ENCODE peak calls at places on chromosomes 4 and X, in seven cellular contexts. P, W, C, E, Y, D and K are unnamed samples.

GRCh38 chrX:94831364-94831763 is 1157.4 kb downstream of the FAM133A start:
- DNase-seq in P (peak; percentile 0), W (peak; percentile 29), C (no peak), E (no peak), Y (no peak), D (no peak), K (peak; percentile 0)

GRCh38 chr4:182141046-182141445 is 102.2 kb upstream of the TENM3 start:
- DNase-seq in P (no peak), W (no peak), C (no peak), E (no peak), Y (no peak), D (no peak), K (no peak)

GRCh38 chrX:53682885-53683555 is 3.5 kb downstream of the HUWE1 start:
- DNase-seq in P (peak; percentile 50), W (peak; percentile 71), C (peak; percentile 25), E (no peak), Y (no peak), D (no peak), K (peak; percentile 75)

GRCh38 chrX:120664081-120664480 is 34.2 kb upstream of the C1GALT1C1 start:
- DNase-seq in P (peak; percentile 13), W (peak; percentile 23), C (no peak), E (no peak), Y (no peak), D (no peak), K (peak; percentile 43)

GRCh38 chr4:146585761-146586333 is 52.8 kb upstream of the POU4F2 start:
- DNase-seq in P (peak; percentile 46), W (peak; percentile 35), C (no peak), E (no peak), Y (no peak), D (no peak), K (no peak)

GRCh38 chr4:8403981-8404380 is 36.5 kb downstream of the ACOX3 start:
- DNase-seq in P (no peak), W (no peak), C (no peak), E (no peak), Y (no peak), D (no peak), K (no peak)

GRCh38 chr4:151468715-151469696 is 60.0 kb downstream of the FHIP1A start:
- DNase-seq in P (no peak), W (no peak), C (no peak), E (no peak), Y (peak; percentile 4), D (no peak), K (no peak)

GRCh38 chr4:138859249-138859648 is 156.3 kb upstream of the NOCT start:
- DNase-seq in P (no peak), W (no peak), C (no peak), E (no peak), Y (no peak), D (peak; percentile 45), K (no peak)

GRCh38 chrX:12975999-12976558 is 1.2 kb downstream of the TMSB4X start:
- DNase-seq in P (peak; percentile 36), W (peak; percentile 84), C (no peak), E (no peak), Y (no peak), D (peak; percentile 40), K (peak; percentile 58)

GRCh38 chr4:98557497-98557896 is 100.9 kb downstream of the TSPAN5 start:
- DNase-seq in P (peak; percentile 75), W (no peak), C (no peak), E (no peak), Y (no peak), D (no peak), K (no peak)

GRCh38 chr4:38005637-38006036 is 45.4 kb downstream of the PTTG2 start:
- DNase-seq in P (no peak), W (no peak), C (no peak), E (no peak), Y (no peak), D (no peak), K (no peak)

GRCh38 chrX:74207539-74207938 is 96.4 kb upstream of the ZCCHC13 start:
- DNase-seq in P (no peak), W (no peak), C (no peak), E (no peak), Y (no peak), D (no peak), K (no peak)

GRCh38 chr4:74054483-74055032 is 16.1 kb upstream of the CXCL3 start:
- DNase-seq in P (no peak), W (peak; percentile 15), C (no peak), E (no peak), Y (no peak), D (no peak), K (no peak)

GRCh38 chrX:63404332-63404731 is 53.2 kb upstream of the SPIN4 start:
- DNase-seq in P (no peak), W (no peak), C (no peak), E (no peak), Y (no peak), D (no peak), K (no peak)

GRCh38 chr4:188819243-188819642 is 680.0 kb downstream of the TRIML1 start:
- DNase-seq in P (peak; percentile 57), W (no peak), C (no peak), E (no peak), Y (no peak), D (no peak), K (no peak)

GRCh38 chrX:1444896-1445480 is 7.7 kb downstream of the ASMTL start:
- DNase-seq in P (no peak), W (no peak), C (no peak), E (no peak), Y (no peak), D (no peak), K (no peak)

GRCh38 chr4:3814026-3814570 is 47.9 kb downstream of the ADRA2C start:
- DNase-seq in P (no peak), W (no peak), C (no peak), E (no peak), Y (no peak), D (no peak), K (no peak)

GRCh38 chr4:46016306-46016705 is 107.5 kb downstream of the GABRG1 start:
- DNase-seq in P (no peak), W (peak; percentile 4), C (no peak), E (no peak), Y (no peak), D (no peak), K (peak; percentile 13)

GRCh38 chrX:40097101-40097491 is 662 bp downstream of the BCOR start:
- DNase-seq in P (no peak), W (peak; percentile 58), C (no peak), E (no peak), Y (no peak), D (no peak), K (peak; percentile 80)

GRCh38 chr4:151315212-151315886 is 10.1 kb downstream of the SH3D19 start:
- DNase-seq in P (no peak), W (no peak), C (no peak), E (no peak), Y (no peak), D (no peak), K (no peak)

GRCh38 chr4:54054501-54054900 is 9.9 kb downstream of the CHIC2 start:
- DNase-seq in P (no peak), W (no peak), C (no peak), E (no peak), Y (no peak), D (no peak), K (peak; percentile 21)

GRCh38 chrX:63686878-63687714 is 97.9 kb downstream of the ARHGEF9 start:
- DNase-seq in P (peak; percentile 45), W (peak; percentile 41), C (no peak), E (no peak), Y (peak; percentile 8), D (no peak), K (peak; percentile 14)

GRCh38 chr4:124206779-124207605 is 505.5 kb downstream of the ANKRD50 start:
- DNase-seq in P (peak; percentile 46), W (peak; percentile 6), C (no peak), E (no peak), Y (no peak), D (no peak), K (no peak)

GRCh38 chrX:24149346-24150050 is at the start of gene ZFX:
- DNase-seq in P (peak; percentile 63), W (peak; percentile 78), C (peak; percentile 82), E (peak; percentile 30), Y (no peak), D (peak; percentile 77), K (peak; percentile 75)
- TF ChIP-seq POLR2A in P (peak; percentile 32), W (peak; percentile 29), C (peak; percentile 53), E (no peak), Y (peak; percentile 38), D (no peak), K (peak; percentile 33)

GRCh38 chrX:42085836-42086235 is 162.5 kb upstream of the CASK start:
- DNase-seq in P (no peak), W (no peak), C (no peak), E (no peak), Y (no peak), D (no peak), K (no peak)

GRCh38 chrX:42090395-42090794 is 167.0 kb upstream of the CASK start:
- DNase-seq in P (no peak), W (no peak), C (no peak), E (no peak), Y (no peak), D (no peak), K (no peak)

GRCh38 chrX:42093756-42094155 is 170.4 kb upstream of the CASK start:
- DNase-seq in P (peak; percentile 40), W (no peak), C (no peak), E (no peak), Y (no peak), D (no peak), K (no peak)

GRCh38 chrX:42087960-42088359 is 164.6 kb upstream of the CASK start:
- DNase-seq in P (no peak), W (no peak), C (no peak), E (no peak), Y (no peak), D (no peak), K (no peak)

DNA sequence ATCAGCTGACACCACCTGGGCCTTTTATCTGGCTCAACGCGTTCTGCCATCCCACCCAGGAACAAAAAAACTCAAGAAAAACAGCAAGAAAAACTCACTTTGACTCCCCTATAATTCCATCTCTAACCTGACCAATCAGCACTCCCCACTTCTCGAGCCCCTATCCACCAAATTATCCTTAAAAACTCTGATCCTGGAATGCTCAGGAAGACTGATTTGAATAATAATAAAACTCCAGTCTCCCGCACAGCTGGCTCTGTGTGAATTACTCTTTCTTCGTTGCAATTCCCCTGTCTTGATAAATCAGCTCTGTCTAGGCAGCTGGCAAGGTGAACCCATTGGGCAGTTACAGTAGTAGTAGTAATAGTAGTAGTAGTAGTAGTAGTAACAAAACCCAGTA is 165.7 kb upstream of the CASK start:
- DNase-seq in P (no peak), W (no peak), C (no peak), E (no peak), Y (no peak), D (no peak), K (no peak)
- TF ChIP-seq POLR2A in P (no peak), W (no peak), C (no peak), E (no peak), Y (no peak), D (no peak), K (no peak)

GRCh38 chr4:152585036-152585439 is 49.1 kb upstream of the FBXW7 start:
- DNase-seq in P (peak; percentile 20), W (no peak), C (no peak), E (no peak), Y (no peak), D (no peak), K (no peak)
- TF ChIP-seq POLR2A in P (no peak), W (no peak), C (no peak), E (no peak), Y (no peak), D (no peak), K (no peak)

DNA sequence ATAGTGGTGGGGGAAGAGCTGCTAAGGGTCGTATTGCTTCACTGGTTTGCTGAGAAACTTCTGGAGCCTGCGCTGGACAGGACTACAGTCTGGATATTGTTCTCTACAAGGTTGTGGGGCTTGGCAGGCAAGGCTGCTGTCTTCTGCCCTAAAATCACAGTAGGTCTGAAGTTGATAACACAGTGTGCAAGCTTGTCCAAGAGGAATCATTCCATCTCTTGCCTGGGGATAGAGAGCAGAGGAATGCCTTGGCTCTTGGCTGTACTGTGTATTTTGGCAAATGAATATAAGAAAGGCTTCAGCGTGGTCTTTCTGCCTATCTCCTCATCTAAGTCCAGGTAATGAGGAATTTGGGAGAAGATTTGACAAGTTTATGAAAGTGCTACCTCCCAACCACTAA is 9.4 kb upstream of the RASL11B start:
- DNase-seq in P (no peak), W (no peak), C (no peak), E (no peak), Y (no peak), D (no peak), K (no peak)
- TF ChIP-seq POLR2A in P (no peak), W (no peak), C (no peak), E (no peak), Y (no peak), D (no peak), K (no peak)